ENCODE peak calls at places on chromosomes 13 and 19, in four cellular contexts. A is fibroblast of pulmonary artery; Y is CD8-positive, alpha-beta memory T cell; U is ovary. S is an unnamed sample.

GRCh38 chr13:39362652-39363390 is 240.2 kb downstream of the LHFPL6 start:
- DNase-seq in A (no peak), Y (no peak), U (no peak), S (no peak)

GRCh38 chr13:36820222-36820621 is 1.2 kb downstream of the RFXAP start:
- DNase-seq in A (no peak), Y (no peak), U (no peak), S (no peak)

GRCh38 chr13:40236566-40237168 is 429.8 kb downstream of the FOXO1 start:
- DNase-seq in A (peak), Y (no peak), U (no peak), S (no peak)

GRCh38 chr19:30334841-30335240 is 37.3 kb upstream of the ZNF536 start:
- DNase-seq in A (no peak), Y (no peak), U (no peak), S (no peak)

GRCh38 chr19:15476334-15476733 is 3.0 kb downstream of the PGLYRP2 start:
- DNase-seq in A (no peak), Y (no peak), U (no peak), S (no peak)

GRCh38 chr13:46622918-46623256 is 69.9 kb downstream of the LRCH1 start:
- DNase-seq in A (peak), Y (no peak), U (peak), S (peak)

GRCh38 chr19:55312621-55313117 is 12.5 kb downstream of the TMEM150B start:
- DNase-seq in A (no peak), Y (no peak), U (no peak), S (no peak)

GRCh38 chr13:99646866-99647592 is 145.8 kb downstream of the TM9SF2 start:
- DNase-seq in A (no peak), Y (no peak), U (no peak), S (no peak)

GRCh38 chr19:17860993-17861360 is 1.3 kb downstream of the RPL18A start:
- DNase-seq in A (no peak), Y (no peak), U (no peak), S (no peak)

GRCh38 chr19:57560049-57560491 is 407 bp upstream of the ZNF550 start:
- DNase-seq in A (peak), Y (no peak), U (peak), S (no peak)

GRCh38 chr19:38204728-38205127 is 19.3 kb downstream of the DPF1 start:
- DNase-seq in A (no peak), Y (no peak), U (no peak), S (no peak)

GRCh38 chr19:20359933-20360720 is 193.1 kb downstream of the ZNF486 start:
- DNase-seq in A (no peak), Y (no peak), U (no peak), S (peak)

GRCh38 chr19:36213793-36214387 is 575 bp downstream of the ZNF565 start:
- DNase-seq in A (peak), Y (no peak), U (no peak), S (no peak)

GRCh38 chr19:40802300-40803169 is 3.5 kb downstream of the EGLN2 start:
- DNase-seq in A (peak), Y (no peak), U (peak), S (peak)

GRCh38 chr19:19119325-19120237 is 18.7 kb downstream of the TMEM161A start:
- DNase-seq in A (no peak), Y (no peak), U (no peak), S (no peak)

GRCh38 chr13:94128430-94128829 is 351.1 kb downstream of the DCT start:
- DNase-seq in A (peak), Y (no peak), U (no peak), S (no peak)

GRCh38 chr13:51589793-51590192 is 5.5 kb downstream of the WDFY2 start:
- DNase-seq in A (no peak), Y (no peak), U (no peak), S (no peak)

GRCh38 chr13:37715606-37716015 is 117.0 kb upstream of the POSTN start:
- DNase-seq in A (peak), Y (no peak), U (no peak), S (no peak)

GRCh38 chr13:30869491-30869890 is 36.6 kb upstream of the MEDAG start:
- DNase-seq in A (no peak), Y (no peak), U (peak), S (no peak)

GRCh38 chr19:1611353-1611752 is 6.1 kb upstream of the UQCR11 start:
- DNase-seq in A (no peak), Y (no peak), U (no peak), S (no peak)

S was measured in BE2C.